ENCODE peak calls at places on chromosomes 13 and 19, in six cellular contexts. G is ovary; X is cardiac muscle cell; Y is HCT116; A is CD8-positive, alpha-beta memory T cell; C is CD4-positive, CD25-positive, alpha-beta regulatory T cell. T is an unnamed sample.

GRCh38 chr19:1516395-1516753 is 3.6 kb upstream of the ADAMTSL5 start:
- DNase-seq in G (no peak), X (no peak), Y (no peak), A (no peak), C (no peak), T (peak; percentile 40)

GRCh38 chr19:11821474-11821873 is 7.4 kb downstream of the ZNF440 start:
- DNase-seq in G (no peak), X (peak; percentile 54), Y (no peak), A (no peak), C (no peak), T (no peak)

GRCh38 chr19:7862413-7862951 is 11.7 kb downstream of the PRR36 start:
- DNase-seq in G (peak; percentile 75), X (peak; percentile 70), Y (peak; percentile 54), A (peak; percentile 57), C (peak; percentile 69), T (peak; percentile 78)

GRCh38 chr13:98570929-98571372 is 6.0 kb downstream of the STK24 start:
- DNase-seq in G (no peak), X (no peak), Y (peak; percentile 83), A (peak; percentile 53), C (peak; percentile 80), T (no peak)

GRCh38 chr19:19525611-19526380 is 2.9 kb upstream of the YJEFN3 start:
- DNase-seq in G (no peak), X (no peak), Y (no peak), A (no peak), C (no peak), T (no peak)

GRCh38 chr13:51697181-51697580 is 106.8 kb downstream of the DHRS12 start:
- DNase-seq in G (no peak), X (no peak), Y (no peak), A (no peak), C (no peak), T (no peak)

GRCh38 chr19:19338082-19338481 is 17.5 kb downstream of the MAU2 start:
- DNase-seq in G (no peak), X (no peak), Y (no peak), A (no peak), C (no peak), T (no peak)

GRCh38 chr13:39036212-39036611 is 1.7 kb downstream of the PROSER1 start:
- DNase-seq in G (no peak), X (peak; percentile 49), Y (no peak), A (no peak), C (peak; percentile 66), T (no peak)

GRCh38 chr13:19587635-19588300 is 26.4 kb upstream of the TPTE2 start:
- DNase-seq in G (no peak), X (peak; percentile 60), Y (peak; percentile 27), A (peak; percentile 21), C (peak; percentile 64), T (peak; percentile 58)

GRCh38 chr19:18741124-18741493 is 50.0 kb downstream of the COMP start:
- DNase-seq in G (no peak), X (no peak), Y (no peak), A (no peak), C (no peak), T (no peak)

GRCh38 chr13:30307194-30307965 is at the start of gene KATNAL1:
- DNase-seq in G (peak; percentile 87), X (peak; percentile 78), Y (no peak), A (peak; percentile 77), C (peak; percentile 82), T (peak; percentile 73)

GRCh38 chr13:29487466-29488454 is 107.7 kb downstream of the SLC7A1 start:
- DNase-seq in G (peak; percentile 8), X (no peak), Y (no peak), A (no peak), C (no peak), T (no peak)

GRCh38 chr13:97932006-97932405 is 21.5 kb upstream of the IPO5 start:
- DNase-seq in G (no peak), X (no peak), Y (no peak), A (no peak), C (no peak), T (no peak)

GRCh38 chr13:40552895-40553294 is 113.5 kb downstream of the FOXO1 start:
- DNase-seq in G (no peak), X (no peak), Y (no peak), A (no peak), C (no peak), T (no peak)

GRCh38 chr13:53170910-53171309 is 142.3 kb downstream of the OLFM4 start:
- DNase-seq in G (no peak), X (no peak), Y (no peak), A (no peak), C (no peak), T (no peak)

GRCh38 chr13:64819081-64819480 is 2411.1 kb downstream of the PCDH9 start:
- DNase-seq in G (no peak), X (peak; percentile 25), Y (no peak), A (no peak), C (no peak), T (no peak)

GRCh38 chr19:49362048-49362925 is at the start of gene TEAD2:
- DNase-seq in G (peak; percentile 86), X (peak; percentile 65), Y (no peak), A (peak; percentile 23), C (no peak), T (peak; percentile 58)

GRCh38 chr19:53959176-53959757 is 3.5 kb upstream of the CACNG8 start:
- DNase-seq in G (no peak), X (peak; percentile 25), Y (no peak), A (no peak), C (no peak), T (no peak)

GRCh38 chr19:45137179-45137761 is 23.5 kb downstream of the NKPD1 start:
- DNase-seq in G (no peak), X (peak; percentile 16), Y (no peak), A (no peak), C (no peak), T (no peak)

DNA sequence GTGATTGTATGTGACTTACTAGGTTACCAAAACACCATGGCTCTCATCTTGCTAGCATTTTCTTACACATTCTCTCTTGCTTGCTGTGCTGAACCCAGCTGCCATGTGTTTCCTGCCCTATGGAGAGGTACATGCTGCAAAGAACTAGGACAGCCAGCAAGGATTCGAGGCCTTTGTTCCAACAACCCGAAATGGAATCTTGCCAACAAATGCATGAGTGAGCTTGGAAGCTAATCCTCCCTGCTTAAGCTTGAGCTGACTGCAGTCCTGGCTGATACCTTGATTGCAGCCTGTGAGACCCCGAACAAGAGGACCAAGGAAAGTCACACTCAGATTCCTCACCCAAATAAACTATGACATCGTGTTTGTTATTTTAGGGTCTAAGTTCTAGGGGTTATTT is 651.2 kb downstream of the SLITRK6 start:
- DNase-seq in G (no peak), X (peak; percentile 11), Y (no peak), A (no peak), C (no peak), T (no peak)
- H3K4me1 ChIP-seq in G (no peaks in the 10 kb centered on the region), X (no peaks in the 10 kb centered on the region), Y (no peaks in the 10 kb centered on the region), A (no peaks in the 10 kb centered on the region), C (no peaks in the 10 kb centered on the region), T (no peaks in the 10 kb centered on the region)

GRCh38 chr19:40702337-40703012 is 12.0 kb upstream of the NUMBL start:
- DNase-seq in G (no peak), X (peak; percentile 45), Y (no peak), A (no peak), C (no peak), T (no peak)
- H3K36me3 ChIP-seq in G (no peaks in the 10 kb centered on the region), X (peaks cover 26% of the 10 kb centered on the region), Y (peaks cover 20% of the 10 kb centered on the region), A (peaks cover 10% of the 10 kb centered on the region), C (peaks cover 52% of the 10 kb centered on the region), T (peaks cover 7% of the 10 kb centered on the region)

DNA sequence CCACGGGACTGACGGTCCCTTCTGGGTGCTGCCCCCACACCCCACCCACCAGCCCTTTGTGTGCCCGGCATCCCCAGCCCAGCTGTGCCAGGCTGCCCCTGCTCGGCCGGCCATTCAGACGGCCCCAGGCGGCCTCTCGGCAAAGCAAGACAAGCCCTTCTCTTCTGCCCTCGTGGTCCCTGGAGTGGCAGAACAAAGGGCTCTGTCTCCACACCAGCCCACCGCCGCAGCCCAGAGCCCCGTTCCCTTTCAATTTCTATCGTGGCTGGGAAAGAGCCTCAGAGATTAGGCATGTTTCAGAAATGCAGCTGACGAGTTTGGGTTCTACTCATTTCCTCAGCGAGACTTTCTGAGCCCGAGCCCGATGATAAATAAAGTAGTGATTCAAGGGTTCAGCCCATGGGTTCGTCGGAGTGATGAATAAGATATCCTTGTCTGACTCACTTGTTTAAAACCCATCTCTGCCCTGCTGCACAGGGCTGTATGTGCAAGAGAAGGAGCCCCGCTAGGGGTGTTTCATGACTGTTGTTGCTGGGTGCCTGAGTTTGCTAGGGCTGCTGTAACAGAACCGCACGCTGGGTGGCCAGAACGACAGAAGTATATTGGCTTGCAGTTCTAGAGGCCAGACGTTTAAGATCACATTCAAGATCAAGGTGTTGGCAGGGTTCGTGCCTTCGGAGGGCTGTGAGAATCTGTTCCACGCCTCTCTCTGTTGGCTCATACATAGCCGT is 4.3 kb downstream of the MYO9B start:
- DNase-seq in G (no peak), X (peak; percentile 98), Y (peak; percentile 61), A (peak; percentile 59), C (peak; percentile 84), T (no peak)
- H3K4me1 ChIP-seq in G (peaks cover 2% of the 10 kb centered on the region), X (peaks cover 11% of the 10 kb centered on the region), Y (peaks cover 40% of the 10 kb centered on the region), A (peaks cover 37% of the 10 kb centered on the region), C (peaks cover 46% of the 10 kb centered on the region), T (no peaks in the 10 kb centered on the region)

DNA sequence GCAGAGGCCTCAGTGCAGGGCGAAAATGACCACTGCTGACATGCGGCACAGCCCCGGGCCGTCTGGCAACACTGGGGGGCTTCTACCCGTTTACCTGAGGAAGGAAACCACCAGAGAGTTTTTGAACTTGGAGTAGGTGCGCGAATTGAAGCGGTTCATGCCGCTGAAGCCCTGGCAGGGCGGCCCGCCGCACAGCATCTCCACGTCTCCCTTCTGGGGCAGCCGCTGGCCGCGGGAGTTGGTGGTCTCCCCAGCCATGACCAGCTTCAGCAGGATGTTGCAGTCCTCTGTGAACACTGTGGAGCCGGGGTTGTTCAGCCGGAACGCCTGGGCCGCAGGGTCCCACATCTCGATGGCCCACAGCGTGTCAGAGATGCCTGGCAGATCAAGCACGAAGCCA is 20.3 kb upstream of the EIF3G start:
- DNase-seq in G (no peak), X (no peak), Y (no peak), A (no peak), C (no peak), T (no peak)
- H3K36me3 ChIP-seq in G (peaks cover 2% of the 10 kb centered on the region), X (peaks cover 66% of the 10 kb centered on the region), Y (peaks cover 86% of the 10 kb centered on the region), A (peaks cover 62% of the 10 kb centered on the region), C (peaks cover 63% of the 10 kb centered on the region), T (no peaks in the 10 kb centered on the region)

DNA sequence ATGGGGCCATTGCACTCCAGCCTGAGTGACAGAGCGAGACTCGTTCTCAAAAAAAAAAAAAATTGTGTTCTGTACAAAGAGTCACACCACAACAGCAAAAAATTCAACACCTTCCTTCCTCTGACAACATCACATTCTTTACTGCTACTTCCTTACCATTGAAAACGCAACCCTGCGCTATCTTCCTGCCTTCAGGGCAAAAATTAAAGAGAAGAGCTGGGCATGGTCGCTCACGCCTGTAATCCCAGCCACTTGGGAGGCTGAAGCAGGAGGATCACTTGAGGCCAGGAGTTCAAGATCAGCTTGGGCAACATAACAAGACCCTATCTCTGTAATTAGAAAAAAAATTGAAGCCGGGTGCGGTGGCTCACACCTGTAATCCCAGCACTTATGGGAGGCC is 9.4 kb upstream of the ZNF444 start:
- DNase-seq in G (no peak), X (no peak), Y (no peak), A (no peak), C (no peak), T (no peak)
- H3K4me1 ChIP-seq in G (peaks cover 5% of the 10 kb centered on the region), X (peaks cover 12% of the 10 kb centered on the region), Y (peaks cover 9% of the 10 kb centered on the region), A (no peaks in the 10 kb centered on the region), C (no peaks in the 10 kb centered on the region), T (peaks cover 18% of the 10 kb centered on the region)

T was measured in Caco-2.